ENCODE peak calls at places on chromosomes 3 and 15, in ten cellular contexts. K is PC-9, P is A673, M is cardiac muscle cell, R is IMR-90, D is endothelial cell of umbilical vein, W is psoas muscle, S is tibial artery, Z is HepG2, J is stomach. E is an unnamed sample. For H3K27me3 and H3K4me1, the result is how much of the 10 kb centered on the place peaks cover.

GRCh38 chr15:79682851-79683288 is 213.9 kb downstream of the MTHFS start:
- DNase-seq in K (no peak), P (no peak), M (peak), R (peak), D (peak), W (no peak), S (no peak), Z (no peak), J (no peak), E (no peak)

GRCh38 chr15:77057650-77058049 is 13.3 kb downstream of the TSPAN3 start:
- DNase-seq in K (no peak), P (no peak), M (no peak), R (no peak), D (no peak), W (no peak), S (no peak), Z (no peak), J (no peak), E (no peak)

GRCh38 chr3:57856675-57857074 is 100.6 kb downstream of the SLMAP start:
- DNase-seq in K (no peak), P (peak), M (peak), R (peak), D (peak), W (no peak), S (no peak), Z (no peak), J (no peak), E (no peak)

GRCh38 chr3:182936239-182936946 is 43.9 kb downstream of the DCUN1D1 start:
- DNase-seq in K (no peak), P (no peak), M (no peak), R (no peak), D (no peak), W (no peak), S (no peak), Z (no peak), J (no peak), E (no peak)

GRCh38 chr3:143331336-143331735 is 211.8 kb downstream of the CHST2 start:
- DNase-seq in K (no peak), P (peak), M (peak), R (no peak), D (peak), W (no peak), S (no peak), Z (no peak), J (no peak), E (no peak)

GRCh38 chr3:26647078-26647477 is 24.5 kb downstream of the LRRC3B start:
- DNase-seq in K (no peak), P (no peak), M (no peak), R (no peak), D (no peak), W (no peak), S (no peak), Z (no peak), J (no peak), E (no peak)

GRCh38 chr3:157045238-157045860 is 114.6 kb downstream of the CCNL1 start:
- DNase-seq in K (no peak), P (no peak), M (peak), R (no peak), D (no peak), W (no peak), S (no peak), Z (no peak), J (no peak), E (no peak)

GRCh38 chr15:46127361-46127874 is 492.6 kb downstream of the SQOR start:
- DNase-seq in K (no peak), P (no peak), M (no peak), R (peak), D (no peak), W (no peak), S (no peak), Z (no peak), J (no peak), E (no peak)

GRCh38 chr3:161851941-161852566 is 355.4 kb downstream of the OTOL1 start:
- DNase-seq in K (peak), P (peak), M (peak), R (peak), D (no peak), W (peak), S (peak), Z (peak), J (peak), E (peak)

GRCh38 chr3:114770874-114771273 is 376.2 kb downstream of the ZBTB20 start:
- DNase-seq in K (no peak), P (no peak), M (peak), R (peak), D (no peak), W (no peak), S (no peak), Z (no peak), J (no peak), E (no peak)

GRCh38 chr3:45417949-45418847 is 29.8 kb downstream of the LARS2 start:
- DNase-seq in K (peak), P (no peak), M (no peak), R (no peak), D (no peak), W (no peak), S (no peak), Z (no peak), J (peak), E (no peak)

GRCh38 chr3:125647318-125648014 is 52.2 kb upstream of the OSBPL11 start:
- DNase-seq in K (peak), P (no peak), M (no peak), R (no peak), D (no peak), W (no peak), S (no peak), Z (no peak), J (peak), E (no peak)
- H3K27ac ChIP-seq in K (peak), P (no peak), M (no peak), R (no peak), D (no peak), W (peak), S (no peak), Z (no peak), J (no peak), E (no peak)

GRCh38 chr15:69039516-69040225 is 25.2 kb downstream of the NOX5 start:
- DNase-seq in K (no peak), P (no peak), M (no peak), R (no peak), D (no peak), W (no peak), S (no peak), Z (no peak), J (no peak), E (no peak)
- H3K27me3 ChIP-seq in K (under half), P (under half), M (under half), R (under half), D (under half), W (under half), S (under half), Z (under half), J (under half), E (under half)

GRCh38 chr15:31341036-31341435 is 14.4 kb downstream of the KLF13 start:
- DNase-seq in K (no peak), P (no peak), M (no peak), R (no peak), D (no peak), W (no peak), S (no peak), Z (no peak), J (no peak), E (no peak)
- H3K4me1 ChIP-seq in K (under half), P (under half), M (under half), R (under half), D (under half), W (half or more), S (half or more), Z (under half), J (half or more), E (under half)

DNA sequence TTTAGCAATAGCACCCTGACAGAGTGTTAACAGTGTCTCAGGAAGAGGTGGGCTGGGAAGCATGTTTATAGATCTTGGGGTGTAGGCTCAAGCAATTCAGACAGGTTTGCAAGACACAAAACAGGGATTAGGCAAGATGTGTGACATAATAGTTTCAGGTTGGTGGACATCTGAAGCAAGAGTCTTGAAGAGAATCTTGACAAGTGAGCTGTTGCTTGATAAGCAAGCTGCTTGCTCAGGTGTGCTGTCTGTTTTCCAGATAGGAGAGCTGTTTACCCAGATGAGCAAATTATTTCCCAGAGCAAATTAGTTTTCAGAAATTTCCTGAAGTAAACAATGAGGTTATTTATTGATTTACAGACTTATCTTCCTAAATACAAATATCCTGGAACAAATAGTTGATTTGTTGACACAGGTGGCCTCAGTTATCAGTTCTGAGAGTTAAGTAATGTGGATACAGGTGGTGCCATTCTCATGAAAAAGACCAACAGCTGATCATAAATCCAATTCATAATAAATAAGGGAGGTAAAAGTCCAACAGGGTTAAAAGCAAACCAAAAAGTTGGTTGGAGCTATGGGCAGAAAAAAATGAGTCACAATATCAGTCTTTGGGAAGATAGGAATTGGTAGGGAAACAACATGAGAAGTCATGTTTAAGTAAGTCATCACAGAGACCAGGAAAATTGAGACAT is 437.3 kb downstream of the TBL1XR1 start:
- DNase-seq in K (no peak), P (no peak), M (no peak), R (no peak), D (no peak), W (no peak), S (no peak), Z (no peak), J (no peak), E (no peak)
- H3K27ac ChIP-seq in K (no peak), P (no peak), M (no peak), R (no peak), D (no peak), W (no peak), S (no peak), Z (no peak), J (no peak), E (no peak)

DNA sequence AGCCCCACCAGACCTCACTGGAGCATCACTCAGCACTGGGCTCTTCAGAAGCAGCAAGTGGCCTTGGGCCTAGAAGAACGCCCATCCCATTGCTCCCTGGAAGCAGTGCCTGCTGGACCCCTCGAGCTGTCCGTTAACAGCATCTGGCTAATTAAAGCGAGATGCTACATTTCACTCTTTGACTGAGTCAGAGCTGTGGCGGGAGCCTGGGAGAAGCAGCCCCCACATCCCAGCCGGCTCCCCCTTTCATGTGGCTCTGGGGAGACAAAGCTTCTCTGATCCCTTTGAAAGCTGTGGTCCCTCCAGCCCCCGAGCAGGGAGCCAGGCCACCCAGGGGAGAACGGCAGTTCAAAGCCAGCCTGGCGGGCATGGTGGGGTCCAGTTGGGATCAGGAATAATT is 103.7 kb downstream of the MEGF11 start:
- DNase-seq in K (no peak), P (no peak), M (no peak), R (no peak), D (no peak), W (no peak), S (no peak), Z (no peak), J (no peak), E (no peak)
- H3K27me3 ChIP-seq in K (under half), P (under half), M (under half), R (half or more), D (under half), W (under half), S (half or more), Z (under half), J (under half), E (under half)

GRCh38 chr15:38721549-38721948 is 156.9 kb upstream of the RASGRP1 start:
- DNase-seq in K (no peak), P (no peak), M (no peak), R (peak), D (no peak), W (no peak), S (no peak), Z (no peak), J (no peak), E (no peak)
- H3K4me1 ChIP-seq in K (under half), P (under half), M (under half), R (under half), D (under half), W (under half), S (under half), Z (under half), J (under half), E (under half)

GRCh38 chr15:89111961-89112340 is 23.7 kb downstream of the ABHD2 start:
- DNase-seq in K (no peak), P (no peak), M (no peak), R (no peak), D (no peak), W (no peak), S (no peak), Z (no peak), J (no peak), E (no peak)

GRCh38 chr15:89107984-89108383 is 19.7 kb downstream of the ABHD2 start:
- DNase-seq in K (no peak), P (no peak), M (no peak), R (no peak), D (no peak), W (no peak), S (no peak), Z (no peak), J (no peak), E (no peak)

GRCh38 chr15:89111352-89111751 is 23.1 kb downstream of the ABHD2 start:
- DNase-seq in K (no peak), P (no peak), M (no peak), R (no peak), D (no peak), W (no peak), S (no peak), Z (no peak), J (no peak), E (no peak)

GRCh38 chr15:89108865-89109660 is 20.8 kb downstream of the ABHD2 start:
- DNase-seq in K (no peak), P (no peak), M (no peak), R (no peak), D (no peak), W (no peak), S (no peak), Z (no peak), J (no peak), E (no peak)

DNA sequence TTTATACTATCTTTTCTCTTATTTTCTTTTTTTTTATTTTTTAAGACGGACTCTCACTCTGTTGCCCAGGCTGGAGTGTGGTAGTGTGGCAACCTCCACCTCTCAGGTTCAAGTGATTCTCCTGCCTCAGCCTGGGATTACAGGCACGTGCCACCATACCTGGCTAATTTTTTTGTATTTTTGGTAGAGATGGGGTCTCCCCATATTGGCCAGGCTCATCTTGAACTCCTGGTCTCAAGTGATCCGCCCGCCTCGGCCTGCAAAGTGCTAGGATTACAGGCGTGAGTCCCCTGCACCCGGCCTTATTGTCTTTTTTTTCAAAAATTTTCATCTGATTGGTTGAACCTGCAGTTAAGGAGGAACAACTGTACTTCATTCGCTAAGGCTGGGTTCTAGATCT is 21.8 kb downstream of the ABHD2 start:
- DNase-seq in K (no peak), P (no peak), M (no peak), R (no peak), D (no peak), W (no peak), S (no peak), Z (no peak), J (no peak), E (no peak)
- H3K27ac ChIP-seq in K (no peak), P (no peak), M (no peak), R (no peak), D (no peak), W (peak), S (peak), Z (no peak), J (peak), E (peak)

DNA sequence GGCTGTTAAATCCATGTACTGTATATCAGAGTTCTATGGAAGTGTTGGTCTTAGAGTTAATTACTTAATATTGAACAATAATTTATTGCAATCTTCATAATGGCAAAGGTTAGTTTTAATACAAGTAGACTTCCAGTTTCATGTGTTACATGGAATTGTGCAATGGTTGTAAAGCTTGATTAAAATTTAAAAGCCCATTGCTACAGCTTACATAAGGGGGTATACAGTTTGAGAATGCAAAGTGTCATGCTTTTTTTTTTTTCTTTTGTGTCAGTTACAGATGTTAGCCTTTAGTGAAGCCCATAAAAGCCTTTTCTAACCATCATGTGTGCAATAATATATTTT is 22.0 kb downstream of the CNOT10 start:
- DNase-seq in K (no peak), P (no peak), M (no peak), R (no peak), D (no peak), W (no peak), S (no peak), Z (no peak), J (no peak), E (no peak)
- H3K27me3 ChIP-seq in K (under half), P (under half), M (under half), R (under half), D (under half), W (under half), S (under half), Z (under half), J (under half), E (under half)

GRCh38 chr3:10248184-10248983 is at the start of gene TATDN2:
- DNase-seq in K (peak), P (peak), M (peak), R (peak), D (peak), W (peak), S (peak), Z (peak), J (peak), E (peak)
- H3K4me1 ChIP-seq in K (under half), P (under half), M (under half), R (under half), D (under half), W (under half), S (under half), Z (under half), J (half or more), E (under half)